ENCODE peak calls at places on chromosomes 6 and 20, in six cellular contexts. D is stimulated activated CD4-positive, alpha-beta T cell treated with anti-CD3 and anti-CD28 coated beads, Interleukin-4, amount 100 ng/mL, for 4 hours; X is MM.1S; H is C1 segment of cervical spinal cord; V is sigmoid colon; Q is cerebellar cortex. M is an unnamed sample.

GRCh38 chr20:43287637-43288036 is 97.9 kb upstream of the PTPRT start:
- DNase-seq in V (no peak), Q (no peak), H (no peak), X (no peak), D (no peak), M (no peak)

GRCh38 chr20:57919059-57919458 is 209.2 kb upstream of the PMEPA1 start:
- DNase-seq in D (no peak), V (no peak), Q (no peak), H (no peak), X (no peak), M (no peak)

GRCh38 chr6:41901882-41902519 is 6.8 kb upstream of the USP49 start:
- DNase-seq in V (no peak), X (no peak), D (peak), H (no peak), Q (peak), M (peak)

GRCh38 chr6:44652551-44652950 is 265.0 kb downstream of the CDC5L start:
- DNase-seq in D (no peak), Q (no peak), V (no peak), H (no peak), X (no peak), M (peak)

GRCh38 chr6:56250266-56250665 is 2.9 kb upstream of the COL21A1 start:
- DNase-seq in H (no peak), X (no peak), Q (no peak), V (peak), D (no peak), M (peak)

GRCh38 chr20:40326794-40327193 is 362.2 kb downstream of the MAFB start:
- DNase-seq in D (no peak), H (no peak), Q (no peak), V (no peak), X (no peak), M (no peak)

GRCh38 chr20:18545566-18545965 is 21.7 kb upstream of the SMIM26 start:
- DNase-seq in X (no peak), Q (no peak), V (no peak), H (no peak), D (no peak), M (no peak)

GRCh38 chr6:54617730-54618129 is 228.8 kb upstream of the FAM83B start:
- DNase-seq in H (no peak), V (no peak), X (no peak), D (no peak), Q (no peak), M (peak)

GRCh38 chr20:3857405-3857804 is 10.8 kb downstream of the MAVS start:
- DNase-seq in Q (peak), D (no peak), X (no peak), H (peak), V (no peak), M (no peak)